ENCODE peak calls at places on chromosomes 2 and 18, in four cellular contexts. S is cardiac muscle cell, F is glutamatergic neuron, X is HFFc6. P is an unnamed sample.

GRCh38 chr2:213065583-213066444 is 85.6 kb downstream of the IKZF2 start:
- DNase-seq in F (peak), X (peak), S (peak), P (peak)

GRCh38 chr18:9947248-9947647 is 33.4 kb downstream of the VAPA start:
- DNase-seq in X (no peak), S (no peak), F (no peak), P (peak)

GRCh38 chr18:5512191-5512590 is 31.6 kb downstream of the EPB41L3 start:
- DNase-seq in S (no peak), X (no peak), F (no peak), P (no peak)

GRCh38 chr18:21316296-21316695 is 74.3 kb downstream of the GREB1L start:
- DNase-seq in X (no peak), F (no peak), S (no peak), P (no peak)

GRCh38 chr2:3324036-3324386 is 53.6 kb downstream of the EIPR1 start:
- DNase-seq in X (no peak), F (no peak), S (no peak), P (no peak)

GRCh38 chr2:176390276-176390675 is 121.0 kb downstream of the MTX2 start:
- DNase-seq in F (no peak), X (peak), S (peak), P (no peak)

GRCh38 chr2:67215214-67215613 is 181.9 kb upstream of the ETAA1 start:
- DNase-seq in S (peak), F (peak), X (peak), P (peak)

GRCh38 chr2:65630643-65631042 is 198.2 kb upstream of the SPRED2 start:
- DNase-seq in X (peak), F (no peak), S (peak), P (peak)

GRCh38 chr2:70659551-70659950 is 105.9 kb upstream of the TGFA start:
- DNase-seq in F (no peak), S (no peak), X (no peak), P (no peak)

GRCh38 chr2:43169091-43169936 is 57.1 kb downstream of the ZFP36L2 start:
- DNase-seq in S (no peak), F (no peak), X (no peak), P (no peak)

GRCh38 chr2:174786066-174786725 is 21.9 kb upstream of the CHRNA1 start:
- DNase-seq in S (peak), X (no peak), F (no peak), P (peak)

GRCh38 chr2:98464772-98465310 is 20.2 kb downstream of the INPP4A start:
- DNase-seq in F (no peak), S (no peak), X (no peak), P (no peak)

GRCh38 chr2:74618410-74619083 is 29.6 kb downstream of the M1AP start:
- DNase-seq in X (no peak), S (no peak), F (no peak), P (no peak)

GRCh38 chr2:3595985-3596384 is 1.1 kb downstream of the COLEC11 start:
- DNase-seq in F (no peak), X (no peak), S (no peak), P (no peak)

GRCh38 chr18:10526211-10526949 is 553 bp downstream of the NAPG start:
- DNase-seq in F (peak), X (no peak), S (peak), P (peak)

GRCh38 chr2:36731941-36732700 is 35.6 kb downstream of the VIT start:
- DNase-seq in S (peak), F (no peak), X (peak), P (peak)

GRCh38 chr2:47654790-47655562 is 128.0 kb upstream of the MSH6 start:
- DNase-seq in X (no peak), S (no peak), F (no peak), P (no peak)

GRCh38 chr18:51135361-51135760 is 62.1 kb downstream of the MEX3C start:
- DNase-seq in S (peak), X (peak), F (no peak), P (peak)

GRCh38 chr2:239544141-239544800 is 143.5 kb upstream of the HDAC4 start:
- DNase-seq in X (peak), S (peak), F (peak), P (no peak)

GRCh38 chr18:26635466-26635865 is 87.1 kb upstream of the KCTD1 start:
- DNase-seq in F (no peak), S (no peak), X (no peak), P (no peak)

GRCh38 chr18:41829648-41830516 is 125.2 kb upstream of the PIK3C3 start:
- DNase-seq in S (peak), X (no peak), F (no peak), P (peak)

GRCh38 chr2:180017764-180018163 is 10.7 kb upstream of the CWC22 start:
- DNase-seq in F (no peak), X (peak), S (peak), P (peak)

GRCh38 chr2:171069286-171069956 is 91.3 kb downstream of the TLK1 start:
- DNase-seq in F (no peak), S (peak), X (no peak), P (peak)

DNA sequence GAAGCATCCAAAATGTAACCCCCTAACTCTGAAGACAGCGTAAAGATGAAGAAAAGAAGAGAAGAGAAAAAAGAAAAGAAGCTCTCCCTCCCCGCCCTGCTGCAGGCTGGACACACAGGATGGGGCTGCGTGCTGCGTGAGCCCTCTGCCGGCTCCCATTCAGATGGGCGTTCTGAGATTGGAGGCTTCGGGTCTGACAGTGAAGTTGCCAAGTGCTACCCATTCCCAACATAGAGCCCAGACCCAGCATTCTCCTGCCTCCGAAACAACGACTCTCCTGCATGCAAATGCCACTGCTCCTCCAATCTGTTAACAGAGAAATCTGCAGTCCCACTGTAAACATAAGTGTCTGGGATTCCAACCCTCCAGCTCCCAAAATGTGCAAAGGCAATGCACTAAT is 234.9 kb downstream of the BCL11A start:
- DNase-seq in X (no peak), S (no peak), F (no peak), P (no peak)
- TF ChIP-seq CTCF in X (no peak), S (no peak), F (no peak), P (no peak)

DNA sequence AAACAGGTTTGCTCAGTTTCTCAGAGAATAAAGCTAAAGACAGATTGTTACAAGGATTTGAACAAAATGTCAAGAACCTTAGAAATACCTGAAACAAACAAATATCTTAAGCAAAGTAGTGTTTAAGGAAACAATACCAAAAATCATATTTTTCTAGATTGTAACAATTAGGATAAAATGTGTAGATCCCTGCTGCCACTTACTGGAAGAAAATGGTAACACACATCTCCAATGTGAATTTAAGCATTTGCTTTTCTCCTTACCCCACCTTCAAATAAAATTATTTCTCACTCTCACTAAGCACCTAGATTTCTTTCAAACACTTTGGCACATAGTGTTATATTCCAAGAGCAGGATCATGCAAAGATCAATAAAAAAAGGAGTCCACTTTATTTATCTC is 34.9 kb downstream of the SUCLG1 start:
- DNase-seq in X (peak), F (no peak), S (peak), P (peak)
- TF ChIP-seq CTCF in X (peak), F (peak), S (peak), P (peak)

DNA sequence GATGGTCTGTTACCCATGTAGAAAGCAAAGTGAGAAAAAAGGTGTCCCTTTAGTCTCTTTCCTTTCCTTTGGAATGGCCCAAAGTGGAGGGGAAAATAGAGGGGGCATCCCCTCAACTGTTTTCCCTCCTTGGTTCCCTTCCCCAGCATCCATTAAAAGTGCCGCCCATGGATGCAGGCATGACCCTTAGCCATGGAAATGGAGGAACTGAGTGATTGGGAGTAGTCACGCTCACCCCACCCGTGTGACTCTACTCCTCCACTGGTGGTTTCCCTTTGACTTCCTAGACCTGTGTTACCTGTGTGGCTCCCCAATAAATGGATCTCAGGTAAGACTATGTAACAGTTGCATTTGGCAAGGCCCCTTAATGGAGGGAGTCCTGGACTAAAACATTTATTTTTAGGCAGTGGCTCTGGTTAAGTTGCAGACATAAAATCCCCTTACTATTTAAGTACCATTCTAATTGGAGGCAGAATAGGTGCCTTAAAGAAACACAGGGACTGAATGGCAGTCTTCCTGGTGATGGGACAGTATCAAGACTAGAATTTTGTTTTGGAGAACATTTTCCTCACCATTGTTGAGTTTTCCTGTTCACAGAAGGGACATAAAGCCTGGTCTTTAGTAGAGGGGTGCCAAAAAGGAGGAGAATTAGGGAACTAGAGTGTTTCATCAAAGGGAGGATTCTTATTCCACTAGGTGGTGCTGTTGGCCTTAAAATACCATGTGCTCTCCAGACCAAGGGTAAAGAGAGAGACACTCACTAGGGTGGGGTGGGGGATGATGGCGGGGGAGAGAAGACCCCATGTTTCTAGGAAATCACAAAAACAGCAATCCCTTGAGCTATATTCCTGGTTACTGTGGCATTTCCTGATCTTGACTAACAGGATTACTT is 25.7 kb upstream of the PLA2R1 start:
- DNase-seq in X (no peak), F (no peak), S (peak), P (peak)
- TF ChIP-seq CTCF in X (peak), F (peak), S (peak), P (peak)

DNA sequence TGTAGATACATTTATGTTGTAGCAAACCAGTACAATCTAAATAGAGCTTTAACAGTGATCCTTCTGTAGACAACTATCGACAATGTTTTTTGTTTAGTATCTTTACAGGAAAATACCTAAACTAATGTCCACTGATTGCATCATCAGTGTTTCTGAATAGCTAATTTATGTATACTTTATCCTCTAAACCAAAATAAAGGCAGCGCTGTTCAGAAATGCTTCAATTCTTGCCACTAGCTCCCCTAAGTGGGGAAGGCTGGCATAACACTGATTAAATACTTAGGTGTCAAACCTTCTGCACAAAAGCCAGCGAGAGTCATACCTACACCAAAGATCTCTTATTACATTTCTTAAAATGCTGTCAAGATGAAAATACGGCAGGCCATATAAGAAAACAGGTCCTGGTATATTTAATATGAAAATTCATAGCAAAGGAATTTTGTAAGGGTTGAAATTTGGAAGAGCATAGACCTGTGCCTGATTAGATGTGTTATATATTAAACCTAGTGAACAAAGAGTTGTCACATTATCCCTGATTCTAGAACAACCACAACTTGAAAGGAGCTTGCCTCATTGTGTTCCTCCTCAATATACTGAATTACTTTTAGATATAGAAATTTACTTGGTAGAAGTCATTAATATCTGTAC is 1693.4 kb upstream of the SLC39A10 start:
- DNase-seq in X (no peak), F (peak), S (peak), P (peak)
- TF ChIP-seq CTCF in X (peak), F (peak), S (peak), P (peak)

DNA sequence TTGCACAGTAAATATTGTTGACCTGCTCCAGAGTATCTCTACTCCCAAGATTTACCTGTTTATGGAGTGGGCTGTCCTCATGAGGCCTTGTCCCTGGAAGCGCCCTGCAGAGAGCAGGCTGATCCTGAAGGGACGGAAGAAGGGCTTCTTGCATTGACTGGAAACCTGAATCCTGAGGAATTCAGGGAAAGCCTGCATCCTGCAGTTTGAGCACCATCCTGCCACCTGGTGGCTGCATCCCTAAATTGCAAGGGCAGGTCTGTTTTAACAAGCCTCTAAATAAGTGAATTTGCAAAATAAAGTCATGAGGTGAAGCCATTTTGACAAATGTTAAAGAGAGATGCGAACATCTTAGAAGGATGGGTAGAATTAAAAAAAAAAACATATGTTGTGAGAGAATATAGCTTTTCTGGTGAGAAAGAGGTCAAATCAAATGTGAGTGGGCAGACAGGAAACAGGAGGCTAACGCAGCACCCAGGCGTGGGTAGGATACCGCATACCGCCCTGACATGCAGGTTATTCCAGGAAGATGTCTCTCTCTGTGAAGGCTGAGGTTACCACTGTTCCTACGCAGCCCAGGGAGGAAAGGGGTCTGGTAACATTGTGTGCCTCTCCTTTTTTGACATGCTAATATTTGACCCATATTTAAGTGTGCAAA is 754.9 kb downstream of the RNF144A start:
- DNase-seq in F (peak), S (peak), X (peak), P (peak)
- TF ChIP-seq CTCF in F (peak), S (peak), X (peak), P (peak)

GRCh38 chr18:55861266-55861665 is 273.3 kb upstream of the TCF4 start:
- DNase-seq in X (peak), S (peak), F (no peak), P (peak)
- TF ChIP-seq CTCF in X (peak), S (peak), F (no peak), P (peak)